ENCODE peak calls at places on chromosomes 1 and 21, in five cellular contexts. O, X, W, P and R are unnamed samples.

GRCh38 chr1:206116873-206117150 is 376 bp downstream of the AVPR1B start:
- DNase-seq in O (no peak), X (no peak), W (no peak), P (no peak), R (no peak)

GRCh38 chr1:118113261-118113660 is 71.8 kb downstream of the SPAG17 start:
- DNase-seq in O (no peak), X (no peak), W (no peak), P (no peak), R (no peak)

GRCh38 chr1:207282496-207283380 is 38.7 kb upstream of the CD55 start:
- DNase-seq in O (peak; percentile 66), X (no peak), W (no peak), P (no peak), R (no peak)

GRCh38 chr1:245576323-245576722 is 421.5 kb downstream of the KIF26B start:
- DNase-seq in O (no peak), X (no peak), W (no peak), P (no peak), R (no peak)

GRCh38 chr1:186183219-186183618 is 191.8 kb downstream of the TPR start:
- DNase-seq in O (peak; percentile 60), X (no peak), W (no peak), P (no peak), R (no peak)

GRCh38 chr1:118989006-118989736 is 1.0 kb upstream of the TBX15 start:
- DNase-seq in O (peak; percentile 47), X (no peak), W (no peak), P (no peak), R (no peak)

GRCh38 chr1:113678159-113678469 is 81.2 kb downstream of the PHTF1 start:
- DNase-seq in O (no peak), X (no peak), W (no peak), P (no peak), R (no peak)

GRCh38 chr1:162075862-162076261 is 6.4 kb downstream of the NOS1AP start:
- DNase-seq in O (no peak), X (no peak), W (no peak), P (no peak), R (no peak)

GRCh38 chr1:154803203-154803920 is 66.7 kb downstream of the KCNN3 start:
- DNase-seq in O (no peak), X (no peak), W (no peak), P (no peak), R (no peak)

GRCh38 chr1:59699227-59699847 is 115.4 kb upstream of the HOOK1 start:
- DNase-seq in O (peak; percentile 64), X (no peak), W (no peak), P (peak; percentile 43), R (peak; percentile 49)

GRCh38 chr21:38965910-38966504 is 160.3 kb downstream of the ETS2 start:
- DNase-seq in O (no peak), X (no peak), W (no peak), P (no peak), R (no peak)

GRCh38 chr1:224113545-224113917 is 380 bp upstream of the FBXO28 start:
- DNase-seq in O (no peak), X (no peak), W (no peak), P (no peak), R (no peak)

GRCh38 chr1:24742090-24742938 is 2.9 kb upstream of the CLIC4 start:
- DNase-seq in O (peak; percentile 63), X (no peak), W (no peak), P (no peak), R (no peak)

GRCh38 chr1:76230894-76231293 is 156.3 kb downstream of the ST6GALNAC3 start:
- DNase-seq in O (no peak), X (no peak), W (no peak), P (no peak), R (no peak)

GRCh38 chr1:63691672-63692425 is 82.0 kb upstream of the ROR1 start:
- DNase-seq in O (peak; percentile 92), X (peak; percentile 94), W (no peak), P (peak; percentile 43), R (peak; percentile 73)

GRCh38 chr1:82578086-82578726 is 777.5 kb downstream of the ADGRL2 start:
- DNase-seq in O (no peak), X (no peak), W (no peak), P (no peak), R (peak; percentile 66)

GRCh38 chr1:111197598-111198289 is 2.7 kb downstream of the DENND2D start:
- DNase-seq in O (no peak), X (no peak), W (no peak), P (peak; percentile 80), R (peak; percentile 84)
- H3K4me3 ChIP-seq in O (no peak overlapping the region), X (no peak overlapping the region), W (no peak overlapping the region), P (peak overlapping the region; percentile 76), R (no peak overlapping the region)

GRCh38 chr1:247007511-247008405 is at the start of gene ZNF695:
- DNase-seq in O (peak; percentile 96), X (peak; percentile 87), W (peak; percentile 86), P (peak; percentile 98), R (peak; percentile 98)
- H3K4me3 ChIP-seq in O (peak within 1 kb of the TSS; percentile 86), X (peak within 1 kb of the TSS; percentile 91), W (peak within 1 kb of the TSS; percentile 81), P (peak within 1 kb of the TSS; percentile 99), R (peak within 1 kb of the TSS; percentile 85)

GRCh38 chr1:85262985-85263384 is 3.5 kb upstream of the C1orf52 start:
- DNase-seq in O (no peak), X (no peak), W (no peak), P (no peak), R (no peak)

GRCh38 chr1:85258536-85259117 is 835 bp downstream of the C1orf52 start:
- DNase-seq in O (peak; percentile 6), X (no peak), W (no peak), P (no peak), R (no peak)

GRCh38 chr1:85259118-85259865 is at the start of gene C1orf52:
- DNase-seq in O (peak; percentile 94), X (no peak), W (peak; percentile 96), P (peak; percentile 94), R (peak; percentile 88)

GRCh38 chr1:85264150-85264549 is 4.7 kb upstream of the C1orf52 start:
- DNase-seq in O (no peak), X (no peak), W (no peak), P (no peak), R (no peak)

DNA sequence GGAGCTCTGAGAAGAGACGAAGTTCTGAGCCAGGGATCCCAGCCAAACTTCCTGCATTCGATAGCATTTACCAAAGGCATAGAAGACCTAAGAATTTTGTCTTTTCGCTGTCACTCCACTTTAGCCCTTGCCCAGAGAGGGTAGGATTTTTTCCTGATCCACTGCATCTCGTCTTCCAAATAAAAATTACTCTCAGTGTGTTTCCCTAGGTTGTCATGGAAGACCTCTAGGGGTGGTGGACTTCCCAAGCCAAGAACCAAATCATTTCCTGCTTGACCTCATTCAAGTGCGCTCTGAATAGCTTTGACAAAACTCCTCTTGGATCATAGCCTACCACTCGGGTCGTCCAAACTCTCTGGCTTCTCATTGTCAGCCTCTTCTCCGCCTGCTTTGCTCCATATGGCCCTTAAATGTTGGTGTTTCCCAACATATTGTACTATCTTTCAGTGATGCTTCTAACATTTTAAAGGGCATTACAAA is 444 bp upstream of the C1orf52 start:
- DNase-seq in O (no peak), X (no peak), W (no peak), P (no peak), R (no peak)
- H3K4me3 ChIP-seq in O (peak overlapping the region; percentile 98), X (peak overlapping the region; percentile 92), W (peak overlapping the region; percentile 96), P (peak overlapping the region; percentile 92), R (peak overlapping the region; percentile 25)

GRCh38 chr1:178606839-178607238 is 93.9 kb downstream of the TEX35 start:
- DNase-seq in O (no peak), X (no peak), W (no peak), P (no peak), R (no peak)

GRCh38 chr1:178607718-178608408 is 95.0 kb downstream of the TEX35 start:
- DNase-seq in O (no peak), X (no peak), W (no peak), P (no peak), R (no peak)

GRCh38 chr1:178613271-178613945 is 100.5 kb downstream of the TEX35 start:
- DNase-seq in O (no peak), X (no peak), W (no peak), P (no peak), R (no peak)

GRCh38 chr1:178612261-178612660 is 99.4 kb downstream of the TEX35 start:
- DNase-seq in O (peak; percentile 84), X (no peak), W (no peak), P (no peak), R (no peak)

GRCh38 chr1:178609015-178609414 is 96.1 kb downstream of the TEX35 start:
- DNase-seq in O (peak; percentile 39), X (no peak), W (no peak), P (no peak), R (no peak)
- H3K4me3 ChIP-seq in O (no peak overlapping the region), X (no peak overlapping the region), W (no peak overlapping the region), P (no peak overlapping the region), R (no peak overlapping the region)

DNA sequence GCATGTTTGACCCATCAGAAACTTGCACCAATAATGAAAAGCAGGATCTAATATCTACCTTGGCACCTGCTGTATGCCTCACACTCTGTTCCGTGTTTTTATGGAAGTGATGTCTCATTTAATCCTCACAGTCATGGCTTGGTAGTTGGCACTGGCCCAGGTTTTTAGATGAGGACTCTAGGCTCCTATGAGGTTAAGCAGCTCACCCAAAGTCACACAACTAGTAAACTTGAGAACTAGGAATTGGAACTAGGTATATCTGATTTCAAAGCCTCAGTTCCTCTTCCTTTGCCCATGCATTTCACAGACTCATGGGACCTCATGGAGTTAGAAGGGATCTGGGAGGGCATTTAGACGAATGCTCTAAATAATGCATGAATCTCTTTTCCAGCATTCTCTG is 21.3 kb upstream of the TARBP1 start:
- DNase-seq in O (peak; percentile 36), X (no peak), W (no peak), P (no peak), R (no peak)
- H3K4me3 ChIP-seq in O (no peak overlapping the region), X (no peak overlapping the region), W (peak overlapping the region; percentile 26), P (no peak overlapping the region), R (no peak overlapping the region)

GRCh38 chr21:37622755-37623543 is 256.4 kb downstream of the DYRK1A start:
- DNase-seq in O (no peak), X (no peak), W (no peak), P (no peak), R (no peak)
- H3K4me3 ChIP-seq in O (no peak overlapping the region), X (no peak overlapping the region), W (no peak overlapping the region), P (no peak overlapping the region), R (no peak overlapping the region)

DNA sequence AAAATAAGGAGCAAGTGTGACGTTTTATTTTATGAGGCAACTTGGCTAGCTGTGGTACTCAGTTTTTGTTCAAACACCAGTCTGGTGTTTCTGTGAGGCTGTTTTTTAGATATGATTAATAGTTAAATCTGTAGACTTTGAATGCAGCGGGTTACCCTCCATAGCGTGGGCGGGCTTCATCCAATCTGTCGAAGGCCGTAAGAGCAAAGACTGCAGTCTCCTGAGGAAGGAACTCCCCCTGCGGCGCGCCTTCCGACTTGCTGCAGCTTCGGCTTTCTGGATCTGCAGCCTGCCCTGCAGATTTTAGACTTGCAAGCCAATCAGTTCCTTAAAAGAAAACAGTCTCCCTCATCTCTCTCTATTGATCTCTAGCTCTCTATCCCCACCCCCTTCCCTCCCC is 4.2 kb upstream of the ZNF496 start:
- DNase-seq in O (no peak), X (no peak), W (no peak), P (no peak), R (no peak)
- H3K4me3 ChIP-seq in O (no peak overlapping the region), X (no peak overlapping the region), W (no peak overlapping the region), P (no peak overlapping the region), R (no peak overlapping the region)

DNA sequence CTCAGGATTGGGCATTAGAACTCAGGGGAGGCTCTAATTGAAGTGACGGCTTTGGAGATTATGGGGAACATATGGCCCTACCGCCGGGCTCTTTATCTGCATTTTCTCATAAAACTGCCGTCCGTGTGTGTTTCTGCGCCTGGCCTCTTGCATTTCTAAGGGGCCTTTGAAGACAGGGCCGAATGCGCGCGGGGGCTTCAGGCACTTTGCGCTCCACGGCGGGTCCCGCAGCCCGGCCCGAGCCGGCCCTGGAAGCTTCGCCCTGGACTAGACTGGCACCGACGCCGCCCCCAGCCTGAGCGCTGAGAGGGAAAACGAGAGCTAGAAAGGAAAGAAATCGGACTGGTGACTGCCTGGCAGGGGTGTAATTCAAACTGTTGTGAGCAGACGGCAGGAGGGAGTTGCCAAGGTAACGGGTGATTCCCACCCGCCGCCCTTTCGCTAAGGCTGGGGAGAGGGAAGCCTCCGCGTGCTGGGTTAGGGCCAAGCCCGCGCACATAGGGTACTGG is 120.7 kb downstream of the LMX1A start:
- DNase-seq in O (no peak), X (peak; percentile 11), W (no peak), P (no peak), R (no peak)
- H3K4me3 ChIP-seq in O (no peak overlapping the region), X (peak overlapping the region; percentile 43), W (peak overlapping the region; percentile 60), P (no peak overlapping the region), R (no peak overlapping the region)